ENCODE peak calls at places on chromosomes 4 and X, in six cellular contexts. U is WTC11, S is endothelial cell of umbilical vein, I is HepG2, F is K562, Y is H1. A is an unnamed sample.

GRCh38 chr4:100738388-100739165 is 220.8 kb upstream of the EMCN start:
- DNase-seq in U (no peak), S (peak), I (no peak), F (no peak), Y (no peak), A (peak)

GRCh38 chrX:80807606-80808159 is 2.0 kb downstream of the BRWD3 start:
- DNase-seq in U (no peak), S (no peak), I (no peak), F (peak), Y (no peak), A (peak)

GRCh38 chr4:76977731-76978350 is 28.3 kb downstream of the SEPTIN11 start:
- DNase-seq in U (no peak), S (peak), I (no peak), F (no peak), Y (no peak), A (no peak)

GRCh38 chr4:148067307-148067916 is 335.5 kb downstream of the ARHGAP10 start:
- DNase-seq in U (no peak), S (peak), I (no peak), F (no peak), Y (peak), A (no peak)

GRCh38 chr4:10569491-10569890 is 112.3 kb upstream of the ZNF518B start:
- DNase-seq in U (no peak), S (no peak), I (no peak), F (no peak), Y (no peak), A (no peak)

GRCh38 chr4:32931475-32931874 is 2211.3 kb downstream of the PCDH7 start:
- DNase-seq in U (no peak), S (no peak), I (no peak), F (no peak), Y (no peak), A (no peak)

GRCh38 chr4:15410750-15411149 is 17.1 kb upstream of the C1QTNF7 start:
- DNase-seq in U (no peak), S (peak), I (no peak), F (no peak), Y (no peak), A (no peak)

GRCh38 chrX:40108959-40109287 is 11.2 kb upstream of the BCOR start:
- DNase-seq in U (peak), S (peak), I (no peak), F (peak), Y (peak), A (peak)

GRCh38 chr4:8048856-8049686 is 109.4 kb upstream of the AFAP1 start:
- DNase-seq in U (peak), S (no peak), I (no peak), F (no peak), Y (no peak), A (no peak)

GRCh38 chrX:106588801-106589200 is 23.0 kb upstream of the RADX start:
- DNase-seq in U (no peak), S (no peak), I (no peak), F (no peak), Y (no peak), A (no peak)

GRCh38 chr4:5157721-5158390 is 106.6 kb downstream of the STK32B start:
- DNase-seq in U (no peak), S (no peak), I (no peak), F (no peak), Y (peak), A (peak)

GRCh38 chrX:136030357-136031225 is 45.4 kb downstream of the SLC9A6 start:
- DNase-seq in U (no peak), S (peak), I (no peak), F (no peak), Y (no peak), A (no peak)

GRCh38 chr4:6963139-6963611 is 53.5 kb downstream of the TBC1D14 start:
- DNase-seq in U (no peak), S (peak), I (peak), F (no peak), Y (no peak), A (no peak)

GRCh38 chrX:130173190-130173895 is 1.6 kb downstream of the RAB33A start:
- DNase-seq in U (no peak), S (peak), I (no peak), F (peak), Y (no peak), A (no peak)

GRCh38 chrX:134717698-134718328 is 59.5 kb upstream of the PLAC1 start:
- DNase-seq in U (no peak), S (no peak), I (no peak), F (no peak), Y (no peak), A (peak)

GRCh38 chr4:152992027-152992426 is 55.9 kb downstream of the FHDC1 start:
- DNase-seq in U (no peak), S (no peak), I (no peak), F (no peak), Y (no peak), A (no peak)

GRCh38 chr4:79872738-79873137 is 200.3 kb downstream of the ANTXR2 start:
- DNase-seq in U (no peak), S (no peak), I (no peak), F (no peak), Y (no peak), A (no peak)

GRCh38 chrX:13545731-13546130 is 23.7 kb upstream of the EGFL6 start:
- DNase-seq in U (no peak), S (no peak), I (no peak), F (no peak), Y (no peak), A (no peak)

GRCh38 chr4:77040265-77040664 is 35.5 kb downstream of the CCNI start:
- DNase-seq in U (no peak), S (peak), I (no peak), F (no peak), Y (no peak), A (no peak)

GRCh38 chr4:79078339-79078738 is 139.1 kb upstream of the PAQR3 start:
- DNase-seq in U (no peak), S (no peak), I (no peak), F (no peak), Y (no peak), A (no peak)

GRCh38 chr4:23877758-23878229 is 12.1 kb downstream of the PPARGC1A start:
- DNase-seq in U (no peak), S (no peak), I (peak), F (no peak), Y (no peak), A (peak)

GRCh38 chrX:154371771-154372300 is 2.6 kb downstream of the FLNA start:
- DNase-seq in U (peak), S (no peak), I (no peak), F (no peak), Y (no peak), A (no peak)

GRCh38 chrX:56788717-56789122 is 59.7 kb downstream of the NBDY start:
- DNase-seq in U (no peak), S (no peak), I (peak), F (no peak), Y (no peak), A (no peak)

GRCh38 chr4:169418846-169419245 is 148.1 kb upstream of the SH3RF1 start:
- DNase-seq in U (no peak), S (no peak), I (no peak), F (no peak), Y (no peak), A (no peak)

GRCh38 chrX:7025471-7025870 is 122.0 kb upstream of the STS start:
- DNase-seq in U (no peak), S (no peak), I (no peak), F (no peak), Y (no peak), A (no peak)

GRCh38 chr4:13918110-13918509 is 290.6 kb upstream of the BOD1L1 start:
- DNase-seq in U (no peak), S (no peak), I (peak), F (no peak), Y (no peak), A (peak)

GRCh38 chrX:10902001-10902400 is 209.1 kb upstream of the HCCS start:
- DNase-seq in U (no peak), S (peak), I (peak), F (no peak), Y (no peak), A (peak)

GRCh38 chr4:123564758-123565346 is 168.3 kb downstream of the SPRY1 start:
- DNase-seq in U (peak), S (peak), I (peak), F (peak), Y (peak), A (peak)

GRCh38 chr4:181909368-181909767 is 333.8 kb upstream of the TENM3 start:
- DNase-seq in U (no peak), S (no peak), I (no peak), F (no peak), Y (no peak), A (no peak)

DNA sequence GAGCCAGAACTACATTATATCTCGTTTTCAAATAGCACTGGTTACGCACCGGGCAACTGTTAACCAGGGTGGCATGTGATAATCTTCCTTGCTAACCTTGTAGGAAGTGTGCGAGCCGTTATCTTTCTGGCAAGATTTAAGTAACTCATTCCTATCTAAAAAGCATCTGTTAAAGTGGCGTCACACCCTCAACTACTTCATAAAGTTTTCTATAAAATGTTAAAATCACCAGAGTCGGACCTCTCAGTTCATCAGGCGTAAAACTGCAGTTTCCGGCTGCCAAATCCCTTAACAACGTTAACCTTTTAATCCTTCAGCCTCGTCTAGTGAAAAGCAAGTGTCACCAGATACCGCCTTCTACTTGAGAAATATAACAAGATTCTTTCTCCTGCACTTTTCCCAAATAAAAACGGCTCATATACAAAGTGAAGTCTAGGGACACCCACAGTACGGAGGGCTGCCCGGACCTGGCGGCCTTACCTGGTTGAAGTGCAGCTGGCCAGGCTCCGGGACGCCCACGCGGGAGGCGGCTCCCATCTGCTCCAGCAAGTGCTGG is 1.2 kb downstream of the SLC39A8 start:
- DNase-seq in U (no peak), S (no peak), I (no peak), F (peak), Y (no peak), A (no peak)
- TF ChIP-seq JUN in U (no peak), S (no peak), I (no peak), F (no peak), Y (no peak), A (no peak)

GRCh38 chr4:88030565-88031310 is 23.3 kb downstream of the PKD2 start:
- DNase-seq in U (no peak), S (no peak), I (no peak), F (no peak), Y (no peak), A (no peak)

GRCh38 chr4:88033309-88033708 is 25.9 kb downstream of the PKD2 start:
- DNase-seq in U (peak), S (peak), I (peak), F (peak), Y (no peak), A (peak)

GRCh38 chr4:88027611-88028608 is 20.5 kb downstream of the PKD2 start:
- DNase-seq in U (no peak), S (peak), I (no peak), F (no peak), Y (no peak), A (no peak)

GRCh38 chr4:88029556-88029955 is 22.1 kb downstream of the PKD2 start:
- DNase-seq in U (no peak), S (no peak), I (no peak), F (no peak), Y (no peak), A (no peak)

GRCh38 chr4:88028961-88029360 is 21.5 kb downstream of the PKD2 start:
- DNase-seq in U (no peak), S (peak), I (no peak), F (no peak), Y (no peak), A (no peak)
- TF ChIP-seq JUN in U (no peak), S (no peak), I (no peak), F (no peak), Y (no peak), A (no peak)

GRCh38 chr4:2274320-2275043 is 12.6 kb upstream of the MXD4 start:
- DNase-seq in U (no peak), S (no peak), I (no peak), F (no peak), Y (no peak), A (no peak)

GRCh38 chr4:2277956-2278355 is 16.0 kb upstream of the MXD4 start:
- DNase-seq in U (no peak), S (no peak), I (no peak), F (no peak), Y (no peak), A (no peak)

GRCh38 chr4:2276581-2277325 is 14.8 kb upstream of the MXD4 start:
- DNase-seq in U (no peak), S (no peak), I (no peak), F (no peak), Y (no peak), A (no peak)

GRCh38 chr4:2273657-2274319 is 11.9 kb upstream of the MXD4 start:
- DNase-seq in U (no peak), S (no peak), I (no peak), F (peak), Y (no peak), A (no peak)

GRCh38 chr4:2275546-2276251 is 13.8 kb upstream of the MXD4 start:
- DNase-seq in U (no peak), S (no peak), I (no peak), F (no peak), Y (no peak), A (no peak)
- TF ChIP-seq JUN in U (no peak), S (no peak), I (no peak), F (no peak), Y (no peak), A (no peak)

GRCh38 chr4:825063-825968 is 613 bp downstream of the CPLX1 start:
- DNase-seq in U (peak), S (no peak), I (no peak), F (peak), Y (peak), A (no peak)
- TF ChIP-seq JUN in U (peak), S (no peak), I (no peak), F (no peak), Y (no peak), A (no peak)

DNA sequence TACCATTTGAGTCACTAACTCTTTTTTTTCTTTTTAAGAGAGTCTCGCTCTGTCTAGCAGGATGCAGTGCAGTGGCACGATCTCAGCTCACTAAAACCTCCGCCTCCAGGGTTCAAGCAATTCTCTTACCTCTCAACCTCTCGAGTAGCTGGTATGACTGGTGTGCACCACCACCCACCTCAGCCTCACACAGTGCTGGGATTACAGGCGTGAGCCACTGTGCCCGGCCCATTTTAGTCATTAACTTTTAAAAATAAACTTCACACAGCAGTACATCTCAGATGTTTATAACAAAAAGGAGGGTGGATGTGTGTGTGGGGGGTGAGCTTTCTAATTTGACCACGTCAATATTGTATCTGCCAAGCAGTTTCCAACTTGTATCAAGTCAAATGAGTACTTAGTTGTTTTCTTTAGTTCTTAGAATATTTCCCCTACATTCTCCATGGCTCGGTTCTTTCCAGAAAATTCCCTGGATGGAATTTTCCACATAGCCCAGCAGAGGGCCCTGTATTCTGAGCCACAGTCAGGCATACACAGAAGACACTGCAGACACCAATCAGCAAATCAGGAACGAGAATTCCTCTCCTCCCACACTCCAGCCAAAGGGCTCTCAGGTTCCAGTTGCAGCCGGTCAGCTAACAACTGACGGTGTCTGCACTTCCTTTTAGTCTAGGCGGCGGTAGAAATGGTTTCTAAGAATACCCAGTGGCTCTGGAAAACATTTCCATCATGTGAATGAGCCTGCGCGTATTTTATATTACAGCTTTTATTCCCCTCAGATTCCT is 20.1 kb upstream of the ARAF start:
- DNase-seq in U (peak), S (peak), I (peak), F (peak), Y (peak), A (peak)
- TF ChIP-seq JUN in U (no peak), S (no peak), I (no peak), F (no peak), Y (no peak), A (no peak)

DNA sequence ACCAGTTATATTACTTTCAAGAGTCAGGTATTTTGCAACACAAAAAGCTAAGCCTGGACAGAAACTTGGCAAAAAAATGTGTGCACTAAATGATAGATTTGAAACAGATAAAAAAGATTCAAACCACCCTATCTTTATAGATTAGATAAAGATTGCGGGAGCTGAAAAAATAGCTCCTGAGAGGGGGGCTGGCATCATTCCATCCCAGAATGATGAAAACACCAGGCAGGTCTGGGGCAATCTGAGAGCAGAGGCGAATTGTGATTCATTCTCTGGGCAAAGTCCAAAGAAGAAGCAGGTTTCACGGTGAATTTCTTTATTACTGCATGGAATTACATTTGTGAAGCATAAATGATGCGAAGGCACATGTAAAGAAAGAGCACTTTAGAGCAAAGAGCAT is 168.5 kb upstream of the DMD start:
- DNase-seq in U (no peak), S (no peak), I (no peak), F (no peak), Y (no peak), A (no peak)
- TF ChIP-seq JUN in U (no peak), S (no peak), I (no peak), F (no peak), Y (no peak), A (no peak)

GRCh38 chr4:188147176-188147575 is 7.9 kb downstream of the TRIML1 start:
- DNase-seq in U (no peak), S (no peak), I (no peak), F (no peak), Y (no peak), A (no peak)

GRCh38 chr4:188146618-188147017 is 7.4 kb downstream of the TRIML1 start:
- DNase-seq in U (no peak), S (no peak), I (no peak), F (no peak), Y (no peak), A (no peak)

GRCh38 chr4:188147776-188148175 is 8.5 kb downstream of the TRIML1 start:
- DNase-seq in U (no peak), S (no peak), I (no peak), F (no peak), Y (no peak), A (no peak)

GRCh38 chr4:188143731-188144130 is 4.5 kb downstream of the TRIML1 start:
- DNase-seq in U (no peak), S (no peak), I (no peak), F (no peak), Y (no peak), A (no peak)

GRCh38 chr4:188145626-188146025 is 6.4 kb downstream of the TRIML1 start:
- DNase-seq in U (no peak), S (no peak), I (no peak), F (no peak), Y (no peak), A (no peak)
- TF ChIP-seq JUN in U (no peak), S (no peak), I (no peak), F (no peak), Y (no peak), A (no peak)